ENCODE peak calls at places on chromosomes 6 and 20, in seven cellular contexts. U is OCI-M1, B is ACHN, S is GM23248, W is A549, K is NCI-H460, X is Daoy. C is an unnamed sample.

GRCh38 chr6:40195751-40196518 is 261.7 kb upstream of the MOCS1 start:
- DNase-seq in U (no peak), B (no peak), S (no peak), W (no peak), K (no peak), X (no peak), C (no peak)

GRCh38 chr6:39302669-39303424 is 11.4 kb downstream of the KCNK17 start:
- DNase-seq in U (peak; percentile 94), B (peak; percentile 70), S (peak; percentile 83), W (peak; percentile 78), K (peak; percentile 68), X (peak; percentile 91), C (no peak)

GRCh38 chr20:38049800-38050199 is 16.3 kb downstream of the RPRD1B start:
- DNase-seq in U (no peak), B (peak; percentile 80), S (peak; percentile 74), W (no peak), K (no peak), X (peak; percentile 74), C (peak; percentile 85)

GRCh38 chr6:3561745-3562144 is 104.9 kb upstream of the SLC22A23 start:
- DNase-seq in U (peak; percentile 20), B (no peak), S (peak; percentile 10), W (no peak), K (peak; percentile 26), X (no peak), C (no peak)

GRCh38 chr20:20710847-20711315 is 1.6 kb downstream of the RALGAPA2 start:
- DNase-seq in U (peak; percentile 76), B (no peak), S (no peak), W (no peak), K (no peak), X (peak; percentile 13), C (no peak)

GRCh38 chr20:37327748-37328147 is 18.2 kb upstream of the SRC start:
- DNase-seq in U (no peak), B (no peak), S (peak; percentile 92), W (no peak), K (no peak), X (no peak), C (no peak)

GRCh38 chr6:108145639-108146038 is 20.2 kb upstream of the NR2E1 start:
- DNase-seq in U (no peak), B (no peak), S (no peak), W (no peak), K (no peak), X (no peak), C (no peak)

GRCh38 chr6:141107562-141108160 is 1025.1 kb upstream of the GJE1 start:
- DNase-seq in U (no peak), B (no peak), S (peak; percentile 64), W (no peak), K (no peak), X (peak; percentile 83), C (no peak)

GRCh38 chr20:61046721-61047351 is 205.2 kb upstream of the CDH4 start:
- DNase-seq in U (no peak), B (no peak), S (no peak), W (no peak), K (no peak), X (no peak), C (peak; percentile 78)

GRCh38 chr6:36625161-36625919 is 31.2 kb downstream of the SRSF3 start:
- DNase-seq in U (no peak), B (no peak), S (peak; percentile 88), W (no peak), K (no peak), X (peak; percentile 65), C (no peak)

GRCh38 chr6:161301338-161301737 is 27.5 kb upstream of the AGPAT4 start:
- DNase-seq in U (peak; percentile 80), B (no peak), S (peak; percentile 86), W (no peak), K (no peak), X (peak; percentile 74), C (no peak)

GRCh38 chr20:11195899-11196558 is 522.2 kb upstream of the JAG1 start:
- DNase-seq in U (no peak), B (peak; percentile 37), S (peak; percentile 74), W (peak; percentile 18), K (no peak), X (peak; percentile 82), C (peak; percentile 66)

GRCh38 chr6:56624728-56625069 is 18.0 kb downstream of the DST start:
- DNase-seq in U (no peak), B (no peak), S (no peak), W (no peak), K (no peak), X (no peak), C (no peak)

GRCh38 chr6:113858067-113858604 is 991 bp downstream of the MARCKS start:
- DNase-seq in U (peak; percentile 50), B (peak; percentile 39), S (peak; percentile 67), W (peak; percentile 33), K (no peak), X (peak; percentile 52), C (peak; percentile 58)

GRCh38 chr20:15310361-15310760 is 972.9 kb upstream of the FLRT3 start:
- DNase-seq in U (peak; percentile 70), B (no peak), S (no peak), W (no peak), K (no peak), X (no peak), C (no peak)

GRCh38 chr6:166687538-166688259 is 60.6 kb upstream of the RPS6KA2 start:
- DNase-seq in U (no peak), B (no peak), S (no peak), W (no peak), K (no peak), X (no peak), C (no peak)

GRCh38 chr6:43724914-43725642 is 37.5 kb upstream of the MRPS18A start:
- DNase-seq in U (peak; percentile 100), B (no peak), S (peak; percentile 86), W (no peak), K (peak; percentile 51), X (peak; percentile 97), C (peak; percentile 92)

GRCh38 chr6:40900791-40901190 is 138.2 kb downstream of the UNC5CL start:
- DNase-seq in U (no peak), B (no peak), S (no peak), W (no peak), K (no peak), X (no peak), C (no peak)

GRCh38 chr6:106799008-106799952 is 169.9 kb downstream of the QRSL1 start:
- DNase-seq in U (peak; percentile 87), B (peak; percentile 88), S (peak; percentile 19), W (peak; percentile 18), K (no peak), X (peak; percentile 91), C (peak; percentile 74)

GRCh38 chr6:73579389-73579788 is 58.6 kb upstream of the EEF1A1 start:
- DNase-seq in U (no peak), B (peak; percentile 14), S (no peak), W (no peak), K (peak; percentile 26), X (peak; percentile 49), C (no peak)

GRCh38 chr6:125104425-125104824 is 49.1 kb upstream of the TPD52L1 start:
- DNase-seq in U (no peak), B (no peak), S (peak; percentile 79), W (no peak), K (no peak), X (no peak), C (no peak)

GRCh38 chr6:138833819-138834539 is 38.1 kb downstream of the ECT2L start:
- DNase-seq in U (no peak), B (no peak), S (no peak), W (no peak), K (no peak), X (no peak), C (no peak)

GRCh38 chr20:31720486-31721407 is 1.9 kb downstream of the BCL2L1 start:
- DNase-seq in U (no peak), B (no peak), S (no peak), W (no peak), K (no peak), X (peak; percentile 24), C (peak; percentile 72)

GRCh38 chr20:7231303-7231702 is 463.8 kb downstream of the BMP2 start:
- DNase-seq in U (no peak), B (no peak), S (no peak), W (no peak), K (no peak), X (no peak), C (no peak)

GRCh38 chr6:113018351-113019151 is 671.4 kb downstream of the RFPL4B start:
- DNase-seq in U (peak; percentile 74), B (no peak), S (peak; percentile 97), W (no peak), K (no peak), X (peak; percentile 43), C (no peak)

GRCh38 chr20:60214901-60215522 is 256.8 kb downstream of the CDH26 start:
- DNase-seq in U (no peak), B (no peak), S (no peak), W (no peak), K (no peak), X (no peak), C (peak; percentile 72)

GRCh38 chr6:157667211-157668033 is 155.6 kb upstream of the SNX9 start:
- DNase-seq in U (peak; percentile 90), B (peak; percentile 59), S (peak; percentile 87), W (peak; percentile 71), K (peak; percentile 38), X (peak; percentile 73), C (no peak)

GRCh38 chr6:101393291-101394251 is at the start of gene GRIK2:
- DNase-seq in U (no peak), B (peak; percentile 22), S (peak; percentile 78), W (peak; percentile 17), K (no peak), X (no peak), C (peak; percentile 47)

GRCh38 chr20:2900845-2901592 is 27.7 kb downstream of the PTPRA start:
- DNase-seq in U (no peak), B (no peak), S (no peak), W (no peak), K (no peak), X (no peak), C (no peak)

GRCh38 chr6:126372626-126373025 is 32.7 kb downstream of the CENPW start:
- DNase-seq in U (no peak), B (no peak), S (peak; percentile 50), W (no peak), K (no peak), X (no peak), C (no peak)

GRCh38 chr6:36195471-36196048 is 984 bp upstream of the BRPF3 start:
- DNase-seq in U (no peak), B (no peak), S (peak; percentile 22), W (no peak), K (no peak), X (no peak), C (no peak)

GRCh38 chr6:124389127-124389526 is 573.1 kb upstream of the RNF217 start:
- DNase-seq in U (peak; percentile 35), B (no peak), S (no peak), W (no peak), K (no peak), X (no peak), C (no peak)